ENCODE peak calls at places on chromosomes 7 and 10, in ten cellular contexts. E, V, M, I, O, T, Z, A, L and S are unnamed samples.

GRCh38 chr10:63699785-63700184 is 178.6 kb downstream of the REEP3 start:
- DNase-seq in E (no peak), V (no peak), M (peak), I (no peak), O (no peak), T (peak), Z (peak), A (peak), L (no peak), S (no peak)

GRCh38 chr10:28938745-28939144 is 261.4 kb downstream of the BAMBI start:
- DNase-seq in E (no peak), V (peak), M (no peak), I (no peak), O (no peak), T (no peak), Z (no peak), A (no peak), L (no peak), S (no peak)

GRCh38 chr10:103824281-103824680 is 31.1 kb downstream of the SH3PXD2A start:
- DNase-seq in E (no peak), V (no peak), M (no peak), I (no peak), O (no peak), T (no peak), Z (no peak), A (no peak), L (no peak), S (no peak)

GRCh38 chr7:11373546-11374142 is 400.0 kb downstream of the PHF14 start:
- DNase-seq in E (no peak), V (no peak), M (no peak), I (no peak), O (no peak), T (no peak), Z (no peak), A (no peak), L (no peak), S (no peak)

GRCh38 chr10:124619195-124619594 is 125.0 kb downstream of the FAM53B start:
- DNase-seq in E (no peak), V (peak), M (no peak), I (no peak), O (no peak), T (no peak), Z (no peak), A (no peak), L (peak), S (no peak)

GRCh38 chr10:70932415-70933196 is 44.2 kb upstream of the PCBD1 start:
- DNase-seq in E (no peak), V (peak), M (no peak), I (no peak), O (no peak), T (no peak), Z (no peak), A (no peak), L (no peak), S (no peak)

GRCh38 chr7:95434501-95435421 is at the start of gene PON2:
- DNase-seq in E (peak), V (peak), M (peak), I (peak), O (peak), T (peak), Z (peak), A (peak), L (peak), S (peak)

GRCh38 chr10:84194424-84195043 is at the start of gene CDHR1:
- DNase-seq in E (no peak), V (no peak), M (no peak), I (no peak), O (no peak), T (no peak), Z (no peak), A (peak), L (no peak), S (no peak)

GRCh38 chr10:43252166-43252784 is 14.6 kb downstream of the RASGEF1A start:
- DNase-seq in E (no peak), V (no peak), M (peak), I (no peak), O (no peak), T (peak), Z (no peak), A (no peak), L (no peak), S (no peak)

GRCh38 chr10:43254199-43254730 is 12.6 kb downstream of the RASGEF1A start:
- DNase-seq in E (no peak), V (no peak), M (no peak), I (no peak), O (peak), T (peak), Z (no peak), A (no peak), L (peak), S (no peak)

GRCh38 chr10:43253461-43254198 is 13.2 kb downstream of the RASGEF1A start:
- DNase-seq in E (no peak), V (no peak), M (no peak), I (no peak), O (no peak), T (peak), Z (no peak), A (no peak), L (peak), S (no peak)

GRCh38 chr10:43251664-43252165 is 15.2 kb downstream of the RASGEF1A start:
- DNase-seq in E (no peak), V (no peak), M (peak), I (no peak), O (peak), T (peak), Z (no peak), A (no peak), L (no peak), S (no peak)

GRCh38 chr10:43252785-43253341 is 14.0 kb downstream of the RASGEF1A start:
- DNase-seq in E (no peak), V (no peak), M (peak), I (no peak), O (peak), T (peak), Z (no peak), A (no peak), L (no peak), S (no peak)
- H3K27ac ChIP-seq in E (no peak), V (no peak), M (no peak), I (no peak), O (no peak), T (no peak), Z (no peak), A (no peak), L (no peak), S (no peak)

GRCh38 chr7:142711196-142711595 is 38.1 kb upstream of the PRSS1 start:
- DNase-seq in E (no peak), V (no peak), M (no peak), I (no peak), O (no peak), T (no peak), Z (no peak), A (no peak), L (no peak), S (no peak)

GRCh38 chr7:142714375-142714774 is 34.9 kb upstream of the PRSS1 start:
- DNase-seq in E (peak), V (no peak), M (no peak), I (no peak), O (no peak), T (no peak), Z (no peak), A (no peak), L (no peak), S (no peak)

GRCh38 chr7:142712617-142712957 is 36.7 kb upstream of the PRSS1 start:
- DNase-seq in E (no peak), V (no peak), M (no peak), I (no peak), O (no peak), T (no peak), Z (no peak), A (no peak), L (no peak), S (no peak)

GRCh38 chr7:142711722-142712616 is 37.3 kb upstream of the PRSS1 start:
- DNase-seq in E (peak), V (no peak), M (no peak), I (no peak), O (no peak), T (no peak), Z (no peak), A (no peak), L (no peak), S (no peak)

GRCh38 chr7:142709921-142710320 is 39.4 kb upstream of the PRSS1 start:
- DNase-seq in E (no peak), V (no peak), M (no peak), I (no peak), O (no peak), T (no peak), Z (no peak), A (no peak), L (no peak), S (no peak)
- H3K27ac ChIP-seq in E (no peak), V (no peak), M (no peak), I (no peak), O (no peak), T (no peak), Z (no peak), A (no peak), L (no peak), S (no peak)

GRCh38 chr7:98119257-98119918 is 12.7 kb downstream of the LMTK2 start:
- DNase-seq in E (no peak), V (no peak), M (no peak), I (peak), O (no peak), T (no peak), Z (no peak), A (no peak), L (no peak), S (no peak)
- H3K27ac ChIP-seq in E (no peak), V (no peak), M (no peak), I (peak), O (no peak), T (peak), Z (no peak), A (peak), L (no peak), S (no peak)

DNA sequence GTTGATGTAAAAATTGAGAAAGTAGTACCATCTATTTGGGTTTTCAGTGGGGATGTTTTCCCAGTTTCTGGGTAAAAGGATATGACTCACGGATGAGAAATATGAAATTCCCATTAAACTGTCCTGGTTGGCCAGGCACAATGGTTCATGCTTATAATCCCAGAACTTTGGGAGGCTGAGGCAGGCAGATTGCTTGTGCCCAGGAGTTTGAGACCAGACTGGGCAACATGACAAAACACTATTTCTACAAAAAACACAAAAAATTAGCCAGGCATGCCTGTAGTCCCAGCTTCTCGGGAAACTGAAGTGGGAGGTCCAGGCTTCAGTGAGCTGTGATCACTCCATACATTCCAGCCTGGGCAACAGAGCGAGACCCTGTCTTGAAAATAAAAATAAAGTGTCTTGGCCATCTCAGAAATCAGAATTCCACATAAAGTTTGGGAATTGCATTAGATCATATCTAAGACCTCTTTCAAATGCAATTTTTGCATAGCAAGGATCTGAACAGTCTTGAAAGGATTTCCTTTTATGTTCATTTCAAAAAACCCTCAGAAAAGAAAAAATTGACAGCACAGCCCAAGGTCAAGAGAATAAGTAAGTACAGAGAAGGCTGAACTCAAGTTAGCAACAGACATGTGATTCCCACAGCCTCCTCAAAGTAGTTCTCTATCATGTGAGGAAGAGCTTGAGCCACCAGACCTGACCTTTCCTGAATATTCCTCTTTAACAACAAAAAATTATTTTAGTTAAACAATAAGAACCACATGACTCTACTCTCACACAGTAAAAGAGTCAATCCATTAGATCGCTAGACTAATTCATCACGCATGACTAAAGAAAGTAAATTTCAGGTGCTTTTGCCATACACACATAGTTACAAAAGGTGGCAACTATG is 141.5 kb upstream of the CAV2 start:
- DNase-seq in E (no peak), V (no peak), M (no peak), I (no peak), O (no peak), T (no peak), Z (no peak), A (no peak), L (no peak), S (no peak)
- H3K27ac ChIP-seq in E (no peak), V (no peak), M (peak), I (peak), O (no peak), T (peak), Z (no peak), A (peak), L (peak), S (no peak)

DNA sequence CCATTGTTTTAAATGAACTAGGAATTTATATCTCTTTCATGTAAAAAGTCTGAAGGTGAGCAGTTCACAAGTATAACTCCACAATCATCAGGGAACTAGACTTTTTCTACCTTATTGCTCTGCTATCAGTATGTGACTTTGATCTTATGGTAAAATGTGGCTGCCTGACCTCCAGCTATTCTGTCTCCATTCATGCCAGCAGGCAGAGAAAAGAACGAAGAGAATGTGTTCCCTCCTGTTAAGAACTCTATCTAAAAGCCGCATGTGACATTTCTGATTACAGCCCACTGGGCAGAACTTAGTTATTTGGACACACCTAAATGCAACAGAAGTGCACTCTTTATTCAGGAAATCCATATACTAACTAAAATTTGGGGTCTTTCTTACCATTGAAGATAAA is 102.8 kb upstream of the MBL2 start:
- DNase-seq in E (no peak), V (no peak), M (no peak), I (no peak), O (no peak), T (no peak), Z (no peak), A (no peak), L (no peak), S (no peak)
- H3K27ac ChIP-seq in E (no peak), V (no peak), M (no peak), I (no peak), O (no peak), T (no peak), Z (no peak), A (no peak), L (no peak), S (no peak)

DNA sequence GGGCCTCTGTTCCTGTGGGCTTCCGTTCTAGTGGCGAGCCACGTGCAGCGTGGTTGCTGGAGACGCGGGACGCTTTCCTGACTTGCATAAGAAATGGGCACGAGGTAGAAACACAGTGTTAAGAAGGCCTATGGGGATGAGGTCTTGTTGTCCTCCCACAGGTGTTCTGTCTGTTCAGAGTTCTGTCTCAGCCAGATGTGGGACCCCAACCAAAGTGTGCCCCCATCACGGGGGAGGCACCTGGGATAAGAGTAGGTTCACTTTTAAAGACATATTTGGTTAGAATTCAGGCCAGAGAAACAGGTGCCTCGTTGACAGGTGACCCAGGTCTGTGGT is 56.0 kb upstream of the PITRM1 start:
- DNase-seq in E (no peak), V (no peak), M (no peak), I (no peak), O (no peak), T (no peak), Z (no peak), A (no peak), L (no peak), S (no peak)
- H3K27ac ChIP-seq in E (no peak), V (no peak), M (no peak), I (no peak), O (no peak), T (no peak), Z (no peak), A (no peak), L (no peak), S (no peak)

GRCh38 chr7:151917791-151918311 is 38.4 kb upstream of the GALNTL5 start:
- DNase-seq in E (no peak), V (peak), M (no peak), I (no peak), O (no peak), T (no peak), Z (peak), A (no peak), L (no peak), S (no peak)

GRCh38 chr7:151921451-151921850 is 34.8 kb upstream of the GALNTL5 start:
- DNase-seq in E (no peak), V (no peak), M (no peak), I (no peak), O (no peak), T (no peak), Z (no peak), A (no peak), L (no peak), S (no peak)

GRCh38 chr7:151920533-151920932 is 35.7 kb upstream of the GALNTL5 start:
- DNase-seq in E (no peak), V (no peak), M (no peak), I (no peak), O (no peak), T (no peak), Z (no peak), A (no peak), L (no peak), S (no peak)

GRCh38 chr7:151919595-151919994 is 36.7 kb upstream of the GALNTL5 start:
- DNase-seq in E (no peak), V (no peak), M (no peak), I (no peak), O (no peak), T (no peak), Z (no peak), A (no peak), L (no peak), S (no peak)

DNA sequence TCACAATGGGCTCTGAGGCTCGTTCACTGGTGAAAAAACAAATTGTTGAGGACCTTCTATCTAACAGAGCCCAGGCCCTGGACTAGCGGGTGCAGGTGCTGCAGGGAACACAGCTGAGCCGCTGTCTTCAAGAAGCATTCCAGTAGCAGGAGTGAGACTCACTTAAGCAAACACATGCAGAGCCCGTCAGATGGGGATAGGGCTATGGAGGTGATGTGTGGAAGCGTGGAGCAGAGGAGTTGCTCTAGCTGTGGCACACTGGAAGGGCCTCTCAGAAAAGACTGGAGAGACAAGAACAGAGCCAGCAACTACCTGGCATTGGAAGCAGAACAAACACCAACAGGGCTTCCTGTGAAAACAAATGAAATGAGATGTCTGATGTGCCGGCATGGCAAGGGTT is 37.8 kb upstream of the GALNTL5 start:
- DNase-seq in E (no peak), V (no peak), M (no peak), I (no peak), O (no peak), T (no peak), Z (no peak), A (no peak), L (no peak), S (no peak)
- H3K27ac ChIP-seq in E (no peak), V (peak), M (no peak), I (no peak), O (peak), T (no peak), Z (no peak), A (no peak), L (peak), S (no peak)

GRCh38 chr7:70477051-70478010 is 654.6 kb upstream of the GALNT17 start:
- DNase-seq in E (no peak), V (no peak), M (no peak), I (no peak), O (no peak), T (no peak), Z (no peak), A (no peak), L (no peak), S (no peak)
- H3K27ac ChIP-seq in E (no peak), V (no peak), M (no peak), I (no peak), O (no peak), T (no peak), Z (no peak), A (no peak), L (no peak), S (no peak)

DNA sequence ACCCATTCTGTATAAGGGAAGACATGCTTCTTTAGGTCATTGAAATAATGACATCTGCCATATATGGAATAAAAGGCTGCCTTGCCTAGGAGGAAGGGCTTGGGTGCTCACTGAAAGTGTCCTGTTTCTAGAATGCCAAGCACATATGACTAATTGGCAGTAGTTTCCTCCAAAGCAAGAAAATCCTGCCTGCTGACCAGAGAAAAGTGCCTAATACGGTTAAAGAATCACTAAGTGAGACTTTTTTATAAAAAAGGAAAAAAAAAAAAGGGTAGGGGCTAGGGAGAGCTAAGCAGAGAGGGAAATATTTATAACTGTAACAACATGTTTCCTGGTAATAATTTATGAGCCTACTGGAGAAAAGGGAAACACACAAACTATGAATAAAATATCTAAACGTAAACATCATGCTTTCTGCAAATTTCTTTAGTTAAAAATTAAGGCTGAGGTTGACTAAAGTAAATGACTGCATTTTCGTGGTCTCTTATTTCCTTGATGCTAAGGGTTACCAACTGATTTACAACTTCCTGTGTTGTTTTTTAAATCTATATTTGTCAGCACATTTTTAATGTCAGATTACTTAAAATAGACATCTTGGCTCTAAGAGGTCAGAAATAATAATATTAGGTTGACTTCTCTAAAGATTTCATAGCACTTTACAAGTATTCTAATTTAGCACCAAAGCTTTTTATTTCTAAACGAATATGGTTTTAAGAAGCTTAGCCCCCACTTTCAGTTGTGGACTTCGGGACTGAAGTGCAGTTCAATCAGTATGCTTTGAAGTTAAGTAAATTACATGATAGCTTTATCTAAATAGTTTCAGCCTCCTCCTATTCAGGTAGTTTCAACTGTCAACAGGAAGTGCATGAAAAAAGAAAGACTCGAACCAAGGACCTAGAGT is 89.6 kb downstream of the CABCOCO1 start:
- DNase-seq in E (no peak), V (no peak), M (no peak), I (no peak), O (no peak), T (no peak), Z (no peak), A (no peak), L (no peak), S (no peak)
- H3K27ac ChIP-seq in E (no peak), V (no peak), M (peak), I (no peak), O (no peak), T (peak), Z (peak), A (no peak), L (peak), S (no peak)

GRCh38 chr10:95478185-95478584 is 83.0 kb downstream of the SORBS1 start:
- DNase-seq in E (no peak), V (no peak), M (no peak), I (no peak), O (no peak), T (no peak), Z (no peak), A (no peak), L (no peak), S (no peak)

GRCh38 chr10:95480102-95480900 is 80.9 kb downstream of the SORBS1 start:
- DNase-seq in E (no peak), V (no peak), M (peak), I (no peak), O (peak), T (peak), Z (peak), A (peak), L (no peak), S (no peak)

GRCh38 chr10:95482501-95483248 is 78.5 kb downstream of the SORBS1 start:
- DNase-seq in E (no peak), V (no peak), M (no peak), I (no peak), O (no peak), T (no peak), Z (no peak), A (no peak), L (no peak), S (no peak)

GRCh38 chr10:95478935-95479334 is 82.2 kb downstream of the SORBS1 start:
- DNase-seq in E (no peak), V (no peak), M (peak), I (no peak), O (no peak), T (peak), Z (peak), A (peak), L (no peak), S (no peak)

GRCh38 chr10:95480901-95481491 is 80.2 kb downstream of the SORBS1 start:
- DNase-seq in E (no peak), V (no peak), M (no peak), I (no peak), O (no peak), T (no peak), Z (no peak), A (peak), L (no peak), S (no peak)
- H3K27ac ChIP-seq in E (no peak), V (peak), M (peak), I (no peak), O (peak), T (peak), Z (peak), A (peak), L (peak), S (peak)